ENCODE peak calls at places on chromosome X, in four cellular contexts. I is EL, O is nucleus accumbens, V is hypothalamus. Q is an unnamed sample.

GRCh38 chrX:150854856-150855255 is 43.6 kb downstream of the CD99L2 start:
- DNase-seq in V (no peak), O (no peak), I (no peak), Q (no peak)

GRCh38 chrX:53412441-53412840 is 10.0 kb downstream of the SMC1A start:
- DNase-seq in V (no peak), O (no peak), I (no peak), Q (no peak)

GRCh38 chrX:47958943-47959342 is 44.8 kb downstream of the ZNF182 start:
- DNase-seq in V (no peak), O (no peak), I (peak), Q (no peak)

GRCh38 chrX:40130207-40130606 is 32.4 kb upstream of the BCOR start:
- DNase-seq in V (no peak), I (peak), O (no peak), Q (no peak)

GRCh38 chrX:153598541-153599191 is at the start of gene CCNQ:
- DNase-seq in O (no peak), V (no peak), I (peak), Q (no peak)

GRCh38 chrX:18898091-18898490 is 85.8 kb downstream of the PHKA2 start:
- DNase-seq in V (no peak), I (no peak), O (no peak), Q (no peak)

GRCh38 chrX:2410279-2411020 is 90.3 kb downstream of the DHRSX start:
- DNase-seq in O (no peak), V (no peak), I (no peak), Q (no peak)

GRCh38 chrX:136694491-136695087 is 46.6 kb downstream of the CD40LG start:
- DNase-seq in V (no peak), O (no peak), I (peak), Q (peak)

GRCh38 chrX:2502668-2503519 is 2.1 kb upstream of the DHRSX start:
- DNase-seq in O (no peak), I (peak), V (no peak), Q (no peak)

GRCh38 chrX:41025926-41026325 is 59.3 kb upstream of the USP9X start:
- DNase-seq in V (no peak), I (no peak), O (no peak), Q (no peak)

GRCh38 chrX:118904218-118904617 is 70.2 kb upstream of the LONRF3 start:
- DNase-seq in V (no peak), O (no peak), I (no peak), Q (no peak)

GRCh38 chrX:29880977-29881376 is 334.4 kb upstream of the MAGEB2 start:
- DNase-seq in V (no peak), I (no peak), O (no peak), Q (no peak)

GRCh38 chrX:134443461-134443860 is 16.5 kb upstream of the HPRT1 start:
- DNase-seq in O (no peak), I (no peak), V (no peak), Q (no peak)

GRCh38 chrX:77528034-77528433 is 80.8 kb downstream of the FGF16 start:
- DNase-seq in O (no peak), V (no peak), I (no peak), Q (no peak)

GRCh38 chrX:32289356-32289755 is 922.0 kb downstream of the DMD start:
- DNase-seq in V (no peak), O (no peak), I (no peak), Q (no peak)

GRCh38 chrX:789096-789495 is 158.5 kb downstream of the SHOX start:
- DNase-seq in O (no peak), V (no peak), I (no peak), Q (no peak)

GRCh38 chrX:80207327-80207726 is 192.8 kb downstream of the TBX22 start:
- DNase-seq in V (no peak), O (no peak), I (no peak), Q (no peak)

GRCh38 chrX:106201502-106202178 is 33.5 kb downstream of the PWWP3B start:
- DNase-seq in V (no peak), O (no peak), I (no peak), Q (no peak)

GRCh38 chrX:21932277-21932996 is 8.1 kb upstream of the SMS start:
- DNase-seq in V (no peak), I (peak), O (no peak), Q (peak)

GRCh38 chrX:30935985-30936384 is 46.9 kb upstream of the TAB3 start:
- DNase-seq in O (no peak), I (peak), V (no peak), Q (no peak)

Q was measured in skeletal muscle cell.